ENCODE peak calls at places on chromosome 20, in nine cellular contexts. M, X, I, J, S, P, W, K and H are unnamed samples.

GRCh38 chr20:62907377-62908317 is 18.7 kb downstream of the DIDO1 start:
- DNase-seq in M (no peak), X (no peak), I (no peak), J (no peak), S (peak), P (no peak), W (no peak), K (no peak), H (no peak)

GRCh38 chr20:23245553-23246128 is 105.0 kb upstream of the NXT1 start:
- DNase-seq in M (peak), X (peak), I (peak), J (no peak), S (peak), P (no peak), W (peak), K (peak), H (peak)

GRCh38 chr20:6636209-6637159 is 131.0 kb upstream of the BMP2 start:
- DNase-seq in M (peak), X (no peak), I (peak), J (no peak), S (peak), P (peak), W (no peak), K (no peak), H (peak)

GRCh38 chr20:63015665-63016361 is 9.0 kb upstream of the BHLHE23 start:
- DNase-seq in M (no peak), X (no peak), I (no peak), J (no peak), S (no peak), P (no peak), W (peak), K (peak), H (no peak)

GRCh38 chr20:14344746-14345145 is 7.3 kb upstream of the FLRT3 start:
- DNase-seq in M (no peak), X (no peak), I (no peak), J (no peak), S (no peak), P (no peak), W (no peak), K (no peak), H (no peak)

GRCh38 chr20:19764207-19764606 is 6.1 kb downstream of the RIN2 start:
- DNase-seq in M (no peak), X (no peak), I (no peak), J (no peak), S (peak), P (no peak), W (no peak), K (no peak), H (no peak)

GRCh38 chr20:46151936-46152335 is 33.8 kb downstream of the CD40 start:
- DNase-seq in M (peak), X (no peak), I (no peak), J (no peak), S (peak), P (no peak), W (no peak), K (no peak), H (no peak)

GRCh38 chr20:62451970-62452369 is 23.8 kb downstream of the GATA5 start:
- DNase-seq in M (no peak), X (no peak), I (no peak), J (no peak), S (no peak), P (no peak), W (no peak), K (no peak), H (no peak)

GRCh38 chr20:36527331-36528125 is 13.8 kb upstream of the MYL9 start:
- DNase-seq in M (no peak), X (no peak), I (no peak), J (no peak), S (no peak), P (no peak), W (no peak), K (no peak), H (peak)

GRCh38 chr20:35699914-35700624 is 864 bp downstream of the ROMO1 start:
- DNase-seq in M (no peak), X (no peak), I (no peak), J (no peak), S (no peak), P (no peak), W (no peak), K (no peak), H (no peak)

GRCh38 chr20:59146801-59147118 is 16.9 kb upstream of the ZNF831 start:
- DNase-seq in M (no peak), X (no peak), I (no peak), J (no peak), S (no peak), P (no peak), W (no peak), K (no peak), H (no peak)

GRCh38 chr20:59145247-59145925 is 18.2 kb upstream of the ZNF831 start:
- DNase-seq in M (no peak), X (no peak), I (no peak), J (no peak), S (no peak), P (no peak), W (no peak), K (no peak), H (no peak)

GRCh38 chr20:59147197-59147596 is 16.4 kb upstream of the ZNF831 start:
- DNase-seq in M (no peak), X (no peak), I (no peak), J (no peak), S (no peak), P (no peak), W (no peak), K (no peak), H (no peak)

GRCh38 chr20:59144831-59145196 is 18.8 kb upstream of the ZNF831 start:
- DNase-seq in M (no peak), X (no peak), I (no peak), J (no peak), S (no peak), P (no peak), W (no peak), K (no peak), H (no peak)

DNA sequence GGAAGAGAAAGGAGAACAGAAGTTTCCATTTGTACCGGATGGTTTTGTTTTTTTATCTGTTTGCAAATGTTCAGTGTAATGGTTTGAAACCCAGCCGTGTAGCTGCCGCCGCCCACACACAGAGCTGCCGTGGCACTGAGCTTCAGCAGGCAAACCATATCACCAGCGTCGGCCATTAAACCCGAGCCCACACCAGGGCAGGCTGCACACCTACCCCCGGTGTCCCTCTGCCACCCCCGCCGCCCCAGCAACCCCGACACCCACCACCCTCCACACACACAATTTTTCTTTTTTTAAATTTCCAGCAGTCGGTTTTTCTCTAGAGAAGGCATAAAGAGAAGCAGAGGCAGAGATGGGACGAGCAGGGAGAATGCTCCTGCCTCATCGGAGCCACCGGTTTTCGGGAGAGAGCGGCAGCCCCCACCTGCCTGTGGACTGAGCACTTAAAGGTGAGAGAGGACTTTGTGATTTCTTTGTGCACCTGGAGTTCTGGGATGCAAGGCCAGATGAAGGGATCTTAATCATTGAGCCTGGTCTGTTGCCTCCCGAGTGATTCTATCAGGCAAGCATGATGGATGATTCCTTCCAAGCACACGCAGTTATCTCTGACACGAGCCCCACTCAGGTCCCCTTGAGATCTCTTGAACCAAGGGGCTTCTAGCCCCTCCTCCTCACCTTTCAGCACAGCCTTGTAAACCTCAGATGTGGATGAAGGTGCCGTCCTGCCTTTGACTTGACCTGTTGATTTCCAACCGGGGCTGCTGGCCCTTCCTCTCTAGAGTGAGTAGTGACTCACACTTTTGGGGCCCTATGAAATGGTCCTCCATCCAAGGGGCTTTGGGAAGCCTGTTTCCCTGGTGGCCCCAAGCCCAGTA is 17.5 kb upstream of the ZNF831 start:
- DNase-seq in M (no peak), X (no peak), I (no peak), J (no peak), S (no peak), P (no peak), W (no peak), K (no peak), H (no peak)
- H3K4me3 ChIP-seq in M (no peak), X (no peak), I (no peak), J (peak), S (no peak), P (no peak), W (no peak), K (peak), H (no peak)

GRCh38 chr20:31594002-31594557 is 11.0 kb upstream of the ID1 start:
- DNase-seq in M (no peak), X (no peak), I (no peak), J (no peak), S (no peak), P (no peak), W (no peak), K (no peak), H (no peak)
- H3K4me3 ChIP-seq in M (peak), X (no peak), I (no peak), J (no peak), S (no peak), P (no peak), W (no peak), K (no peak), H (no peak)

DNA sequence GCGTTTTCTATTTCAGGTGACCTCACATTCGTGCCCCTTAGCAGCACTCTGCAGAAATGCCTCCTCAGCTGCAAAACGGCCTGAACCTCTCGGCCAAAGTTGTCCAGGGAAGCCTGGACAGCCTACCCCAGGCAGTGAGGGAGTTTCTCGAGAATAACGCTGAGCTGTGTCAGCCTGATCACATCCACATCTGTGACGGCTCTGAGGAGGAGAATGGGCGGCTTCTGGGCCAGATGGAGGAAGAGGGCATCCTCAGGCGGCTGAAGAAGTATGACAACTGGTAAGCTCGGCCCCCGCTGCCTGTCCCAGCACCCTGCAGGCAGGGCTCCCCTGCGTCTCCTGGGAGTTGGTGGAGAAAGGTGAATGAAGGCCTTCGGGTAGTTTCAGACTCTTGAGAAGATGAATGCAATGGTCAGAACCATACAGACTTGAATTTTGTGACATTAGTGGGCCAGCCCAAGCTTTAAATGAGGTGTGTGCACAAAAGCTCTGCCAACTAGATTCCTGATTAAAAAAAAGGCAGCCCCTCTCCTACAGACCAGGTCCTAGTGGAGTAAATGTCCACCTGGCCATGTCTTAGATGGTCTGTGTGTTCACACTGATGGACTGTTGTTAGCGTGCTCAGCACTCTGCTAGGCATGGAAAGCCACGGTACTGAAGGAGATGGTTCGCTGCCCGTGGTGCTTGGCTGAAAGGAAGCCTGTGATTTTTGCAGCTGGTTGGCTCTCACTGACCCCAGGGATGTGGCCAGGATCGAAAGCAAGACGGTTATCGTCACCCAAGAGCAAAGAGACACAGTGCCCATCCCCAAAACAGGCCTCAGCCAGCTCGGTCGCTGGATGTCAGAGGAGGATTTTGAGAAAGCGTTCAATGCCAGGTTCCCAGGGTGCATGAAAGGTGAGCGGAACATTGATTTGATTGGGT is 708 bp downstream of the PCK1 start:
- DNase-seq in M (no peak), X (no peak), I (no peak), J (no peak), S (no peak), P (no peak), W (no peak), K (no peak), H (no peak)
- H3K4me3 ChIP-seq in M (no peak), X (no peak), I (peak), J (no peak), S (no peak), P (no peak), W (no peak), K (no peak), H (no peak)

GRCh38 chr20:44646023-44646640 is 5.4 kb downstream of the ADA start:
- DNase-seq in M (no peak), X (no peak), I (peak), J (no peak), S (peak), P (no peak), W (no peak), K (no peak), H (no peak)
- H3K4me3 ChIP-seq in M (no peak), X (no peak), I (no peak), J (no peak), S (peak), P (no peak), W (no peak), K (no peak), H (no peak)

DNA sequence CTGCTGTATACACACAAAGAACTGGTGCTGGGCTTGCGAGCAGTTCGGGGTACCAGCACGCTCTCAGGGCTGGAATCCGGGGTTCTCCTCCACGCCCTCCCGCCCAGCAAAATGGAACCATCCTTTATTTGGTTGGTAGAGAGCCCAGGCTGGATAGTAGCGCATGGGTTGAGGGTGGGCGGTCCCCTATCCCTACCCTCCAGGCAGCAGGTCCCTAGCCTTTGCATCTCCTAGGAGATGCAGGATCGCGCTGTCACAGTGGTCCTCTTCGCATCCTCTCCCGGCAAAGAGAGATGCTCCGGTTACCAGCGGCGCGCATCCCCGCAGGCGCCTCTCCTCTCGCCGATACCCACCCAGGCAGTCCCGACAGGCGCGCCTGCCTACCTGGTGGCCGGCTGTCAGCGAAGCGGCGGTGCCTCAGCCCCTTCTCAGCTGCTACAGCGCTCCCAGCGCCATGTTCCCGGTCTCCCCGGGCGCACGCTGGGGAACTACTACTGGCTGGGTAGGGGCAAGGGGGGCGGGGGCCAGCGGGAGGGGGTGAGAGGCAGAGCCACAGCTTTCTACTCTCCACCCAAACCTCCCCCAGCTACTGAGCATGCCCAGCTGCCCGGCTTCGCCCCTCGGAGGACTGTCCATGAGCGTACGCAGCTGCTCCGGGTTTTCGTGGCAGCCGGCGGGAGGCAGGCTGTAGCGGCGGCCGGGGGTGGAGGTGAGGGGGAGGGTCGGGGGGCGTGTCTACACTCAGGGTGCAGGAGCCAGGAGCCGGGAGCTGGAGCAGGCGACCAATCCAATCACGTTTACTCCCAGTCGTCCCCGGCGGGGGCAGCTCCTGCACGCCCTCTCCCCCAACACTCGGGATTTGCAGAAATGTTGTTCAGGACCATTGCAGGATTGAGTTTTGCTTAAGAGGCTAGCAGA is at the start of gene PAK5:
- DNase-seq in M (no peak), X (peak), I (no peak), J (no peak), S (no peak), P (peak), W (peak), K (no peak), H (peak)
- H3K4me3 ChIP-seq in M (no peak), X (no peak), I (no peak), J (peak), S (no peak), P (peak), W (peak), K (no peak), H (peak)